ENCODE peak calls at places on chromosome 13, in four cellular contexts. One of them, this sample, is unnamed.

GRCh38 chr13:32976046-32976781 is 40.0 kb upstream of the KL start:
- DNase-seq in mesothelial cell of epicardium: no peak
- DNase-seq in brain microvascular endothelial cell: no peak
- DNase-seq in dorsolateral prefrontal cortex: no peak
- DNase-seq in this sample: no peak

GRCh38 chr13:44259045-44260042 is 114.3 kb upstream of the SERP2 start:
- DNase-seq in brain microvascular endothelial cell: peak
- DNase-seq in mesothelial cell of epicardium: no peak
- DNase-seq in dorsolateral prefrontal cortex: no peak
- DNase-seq in this sample: peak

GRCh38 chr13:59834801-59835200 is 328.9 kb downstream of the DIAPH3 start:
- DNase-seq in dorsolateral prefrontal cortex: no peak
- DNase-seq in brain microvascular endothelial cell: peak
- DNase-seq in mesothelial cell of epicardium: no peak
- DNase-seq in this sample: no peak

GRCh38 chr13:84658881-84659661 is 776.8 kb upstream of the SLITRK1 start:
- DNase-seq in dorsolateral prefrontal cortex: no peak
- DNase-seq in brain microvascular endothelial cell: no peak
- DNase-seq in mesothelial cell of epicardium: no peak
- DNase-seq in this sample: no peak

GRCh38 chr13:101382086-101382485 is 34.2 kb downstream of the NALCN start:
- DNase-seq in dorsolateral prefrontal cortex: no peak
- DNase-seq in mesothelial cell of epicardium: no peak
- DNase-seq in brain microvascular endothelial cell: no peak
- DNase-seq in this sample: no peak

GRCh38 chr13:38951525-38952313 is 38.9 kb downstream of the STOML3 start:
- DNase-seq in dorsolateral prefrontal cortex: no peak
- DNase-seq in mesothelial cell of epicardium: no peak
- DNase-seq in brain microvascular endothelial cell: no peak
- DNase-seq in this sample: no peak

GRCh38 chr13:48662226-48662625 is 8.5 kb downstream of the CYSLTR2 start:
- DNase-seq in brain microvascular endothelial cell: no peak
- DNase-seq in mesothelial cell of epicardium: no peak
- DNase-seq in dorsolateral prefrontal cortex: no peak
- DNase-seq in this sample: no peak

GRCh38 chr13:48909088-48909389 is 66.7 kb upstream of the FNDC3A start:
- DNase-seq in brain microvascular endothelial cell: no peak
- DNase-seq in mesothelial cell of epicardium: no peak
- DNase-seq in dorsolateral prefrontal cortex: no peak
- DNase-seq in this sample: no peak

GRCh38 chr13:88217372-88217771 is 546.2 kb downstream of the SLITRK5 start:
- DNase-seq in dorsolateral prefrontal cortex: no peak
- DNase-seq in mesothelial cell of epicardium: no peak
- DNase-seq in brain microvascular endothelial cell: no peak
- DNase-seq in this sample: no peak

GRCh38 chr13:38180670-38181069 is 169.0 kb upstream of the UFM1 start:
- DNase-seq in brain microvascular endothelial cell: no peak
- DNase-seq in mesothelial cell of epicardium: no peak
- DNase-seq in dorsolateral prefrontal cortex: no peak
- DNase-seq in this sample: no peak

GRCh38 chr13:77384999-77385398 is 58.1 kb upstream of the MYCBP2 start:
- DNase-seq in dorsolateral prefrontal cortex: no peak
- DNase-seq in brain microvascular endothelial cell: no peak
- DNase-seq in mesothelial cell of epicardium: no peak
- DNase-seq in this sample: no peak

GRCh38 chr13:107373551-107373950 is 805.6 kb upstream of the ARGLU1 start:
- DNase-seq in mesothelial cell of epicardium: no peak
- DNase-seq in brain microvascular endothelial cell: peak
- DNase-seq in dorsolateral prefrontal cortex: no peak
- DNase-seq in this sample: no peak

GRCh38 chr13:101627556-101627943 is 175.1 kb downstream of the ITGBL1 start:
- DNase-seq in mesothelial cell of epicardium: no peak
- DNase-seq in dorsolateral prefrontal cortex: no peak
- DNase-seq in brain microvascular endothelial cell: no peak
- DNase-seq in this sample: no peak

GRCh38 chr13:28239374-28239773 is 101.0 kb downstream of the PAN3 start:
- DNase-seq in brain microvascular endothelial cell: peak
- DNase-seq in mesothelial cell of epicardium: no peak
- DNase-seq in dorsolateral prefrontal cortex: no peak
- DNase-seq in this sample: no peak

GRCh38 chr13:99812611-99813010 is 159.0 kb downstream of the ZIC5 start:
- DNase-seq in brain microvascular endothelial cell: peak
- DNase-seq in dorsolateral prefrontal cortex: no peak
- DNase-seq in mesothelial cell of epicardium: no peak
- DNase-seq in this sample: no peak

GRCh38 chr13:111304603-111305289 is 15.7 kb upstream of the TEX29 start:
- DNase-seq in dorsolateral prefrontal cortex: no peak
- DNase-seq in mesothelial cell of epicardium: no peak
- DNase-seq in brain microvascular endothelial cell: no peak
- DNase-seq in this sample: no peak

GRCh38 chr13:43663474-43664090 is 123.2 kb downstream of the ENOX1 start:
- DNase-seq in mesothelial cell of epicardium: no peak
- DNase-seq in brain microvascular endothelial cell: no peak
- DNase-seq in dorsolateral prefrontal cortex: no peak
- DNase-seq in this sample: no peak

GRCh38 chr13:106507560-106508274 is 27.7 kb downstream of the EFNB2 start:
- DNase-seq in mesothelial cell of epicardium: no peak
- DNase-seq in dorsolateral prefrontal cortex: no peak
- DNase-seq in brain microvascular endothelial cell: peak
- DNase-seq in this sample: no peak

GRCh38 chr13:80590551-80590950 is 249.6 kb upstream of the SPRY2 start:
- DNase-seq in brain microvascular endothelial cell: no peak
- DNase-seq in dorsolateral prefrontal cortex: no peak
- DNase-seq in mesothelial cell of epicardium: no peak
- DNase-seq in this sample: no peak

GRCh38 chr13:106756446-106756845 is 188.5 kb upstream of the ARGLU1 start:
- DNase-seq in dorsolateral prefrontal cortex: no peak
- DNase-seq in brain microvascular endothelial cell: no peak
- DNase-seq in mesothelial cell of epicardium: no peak
- DNase-seq in this sample: no peak

GRCh38 chr13:91722267-91722884 is 324.0 kb downstream of the GPC5 start:
- DNase-seq in dorsolateral prefrontal cortex: no peak
- DNase-seq in brain microvascular endothelial cell: peak
- DNase-seq in mesothelial cell of epicardium: no peak
- DNase-seq in this sample: no peak

GRCh38 chr13:36356058-36356457 is 9.9 kb upstream of the SPART start:
- DNase-seq in brain microvascular endothelial cell: no peak
- DNase-seq in dorsolateral prefrontal cortex: no peak
- DNase-seq in mesothelial cell of epicardium: no peak
- DNase-seq in this sample: no peak

GRCh38 chr13:72852207-72852606 is 70.3 kb downstream of the PIBF1 start:
- DNase-seq in dorsolateral prefrontal cortex: no peak
- DNase-seq in mesothelial cell of epicardium: no peak
- DNase-seq in brain microvascular endothelial cell: no peak
- DNase-seq in this sample: no peak

GRCh38 chr13:112693831-112694497 is 4.1 kb downstream of the ATP11A start:
- DNase-seq in dorsolateral prefrontal cortex: no peak
- DNase-seq in brain microvascular endothelial cell: peak
- DNase-seq in mesothelial cell of epicardium: no peak
- DNase-seq in this sample: no peak

GRCh38 chr13:44302233-44302632 is 71.4 kb upstream of the SERP2 start:
- DNase-seq in dorsolateral prefrontal cortex: no peak
- DNase-seq in brain microvascular endothelial cell: no peak
- DNase-seq in mesothelial cell of epicardium: no peak
- DNase-seq in this sample: no peak

GRCh38 chr13:49693191-49693733 is 2.0 kb upstream of the EBPL start:
- DNase-seq in brain microvascular endothelial cell: no peak
- DNase-seq in dorsolateral prefrontal cortex: no peak
- DNase-seq in mesothelial cell of epicardium: no peak
- DNase-seq in this sample: no peak

GRCh38 chr13:21033866-21034601 is 27.4 kb downstream of the LATS2 start:
- DNase-seq in dorsolateral prefrontal cortex: no peak
- DNase-seq in brain microvascular endothelial cell: no peak
- DNase-seq in mesothelial cell of epicardium: no peak
- DNase-seq in this sample: no peak

GRCh38 chr13:112392719-112393118 is 16.6 kb downstream of the SPACA7 start:
- DNase-seq in brain microvascular endothelial cell: no peak
- DNase-seq in mesothelial cell of epicardium: no peak
- DNase-seq in dorsolateral prefrontal cortex: no peak
- DNase-seq in this sample: no peak

GRCh38 chr13:70736622-70737317 is 628.5 kb upstream of the KLHL1 start:
- DNase-seq in brain microvascular endothelial cell: no peak
- DNase-seq in dorsolateral prefrontal cortex: no peak
- DNase-seq in mesothelial cell of epicardium: no peak
- DNase-seq in this sample: no peak

GRCh38 chr13:41691276-41691675 is 233.9 kb downstream of the RGCC start:
- DNase-seq in brain microvascular endothelial cell: no peak
- DNase-seq in mesothelial cell of epicardium: no peak
- DNase-seq in dorsolateral prefrontal cortex: no peak
- DNase-seq in this sample: no peak

GRCh38 chr13:72180253-72180952 is 313.4 kb upstream of the DACH1 start:
- DNase-seq in brain microvascular endothelial cell: peak
- DNase-seq in mesothelial cell of epicardium: no peak
- DNase-seq in dorsolateral prefrontal cortex: no peak
- DNase-seq in this sample: no peak

GRCh38 chr13:63024458-63024857 is 1608.8 kb upstream of the PCDH20 start:
- DNase-seq in mesothelial cell of epicardium: no peak
- DNase-seq in brain microvascular endothelial cell: no peak
- DNase-seq in dorsolateral prefrontal cortex: no peak
- DNase-seq in this sample: no peak

GRCh38 chr13:50012396-50013169 is 2.7 kb upstream of the KCNRG start:
- DNase-seq in brain microvascular endothelial cell: no peak
- DNase-seq in dorsolateral prefrontal cortex: no peak
- DNase-seq in mesothelial cell of epicardium: no peak
- DNase-seq in this sample: no peak

GRCh38 chr13:64937302-64937701 is 2292.8 kb downstream of the PCDH9 start:
- DNase-seq in dorsolateral prefrontal cortex: no peak
- DNase-seq in brain microvascular endothelial cell: no peak
- DNase-seq in mesothelial cell of epicardium: no peak
- DNase-seq in this sample: no peak
- TF ChIP-seq CTCF in dorsolateral prefrontal cortex: no peak
- TF ChIP-seq CTCF in brain microvascular endothelial cell: no peak
- TF ChIP-seq CTCF in mesothelial cell of epicardium: no peak
- TF ChIP-seq CTCF in this sample: no peak

DNA sequence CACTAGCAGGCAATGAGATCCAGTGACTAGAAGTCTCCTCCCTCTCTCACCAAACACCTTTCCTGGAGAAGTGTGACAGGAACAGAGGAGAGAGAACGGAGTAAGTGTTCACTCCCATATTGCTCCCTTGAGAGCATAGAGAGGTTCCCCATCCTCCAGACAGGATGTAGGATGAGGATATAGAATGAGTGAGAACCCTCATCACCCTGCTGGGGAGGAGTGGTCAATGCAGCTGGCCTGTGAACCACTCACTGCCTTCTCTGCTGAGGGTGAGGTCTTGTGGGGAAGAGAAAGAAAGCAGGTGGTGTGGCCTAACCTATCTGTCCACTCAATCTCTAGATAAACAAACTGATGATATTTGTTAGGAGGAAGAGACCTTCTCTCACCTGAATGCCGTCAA is 386.6 kb downstream of the PCDH20 start:
- DNase-seq in brain microvascular endothelial cell: no peak
- DNase-seq in mesothelial cell of epicardium: no peak
- DNase-seq in dorsolateral prefrontal cortex: no peak
- DNase-seq in this sample: no peak
- TF ChIP-seq CTCF in brain microvascular endothelial cell: peak
- TF ChIP-seq CTCF in mesothelial cell of epicardium: no peak
- TF ChIP-seq CTCF in dorsolateral prefrontal cortex: no peak
- TF ChIP-seq CTCF in this sample: no peak

DNA sequence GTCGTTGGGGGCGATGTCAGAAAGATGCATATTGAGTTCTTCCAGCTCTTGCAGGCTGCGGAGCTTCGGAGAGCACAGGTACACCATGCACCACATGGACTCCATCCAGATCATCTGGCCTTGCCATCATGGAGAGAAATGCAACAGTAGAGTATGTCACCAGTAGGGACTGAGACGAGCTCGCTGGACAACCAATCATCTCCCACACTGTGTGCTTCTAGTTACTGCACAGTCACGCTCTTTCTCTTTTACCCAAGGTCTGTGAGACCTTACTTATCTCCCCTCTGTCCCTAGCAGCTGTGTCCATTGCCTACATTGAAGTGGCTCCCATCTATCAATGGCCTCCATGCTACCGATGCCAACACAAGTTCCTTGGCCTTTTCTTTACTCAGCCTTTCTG is 90.5 kb downstream of the C13orf42 start:
- DNase-seq in dorsolateral prefrontal cortex: no peak
- DNase-seq in brain microvascular endothelial cell: no peak
- DNase-seq in mesothelial cell of epicardium: no peak
- DNase-seq in this sample: no peak
- TF ChIP-seq CTCF in dorsolateral prefrontal cortex: no peak
- TF ChIP-seq CTCF in brain microvascular endothelial cell: no peak
- TF ChIP-seq CTCF in mesothelial cell of epicardium: no peak
- TF ChIP-seq CTCF in this sample: no peak

GRCh38 chr13:29730253-29730652 is 120.2 kb downstream of the UBL3 start:
- DNase-seq in brain microvascular endothelial cell: no peak
- DNase-seq in dorsolateral prefrontal cortex: no peak
- DNase-seq in mesothelial cell of epicardium: no peak
- DNase-seq in this sample: no peak
- TF ChIP-seq CTCF in brain microvascular endothelial cell: no peak
- TF ChIP-seq CTCF in dorsolateral prefrontal cortex: no peak
- TF ChIP-seq CTCF in mesothelial cell of epicardium: peak
- TF ChIP-seq CTCF in this sample: no peak

GRCh38 chr13:31947105-31947504 is 84.5 kb upstream of the FRY start:
- DNase-seq in mesothelial cell of epicardium: no peak
- DNase-seq in dorsolateral prefrontal cortex: no peak
- DNase-seq in brain microvascular endothelial cell: no peak
- DNase-seq in this sample: no peak
- TF ChIP-seq CTCF in mesothelial cell of epicardium: no peak
- TF ChIP-seq CTCF in dorsolateral prefrontal cortex: no peak
- TF ChIP-seq CTCF in brain microvascular endothelial cell: no peak
- TF ChIP-seq CTCF in this sample: no peak

GRCh38 chr13:45398862-45399261 is 19.3 kb downstream of the SLC25A30 start:
- DNase-seq in dorsolateral prefrontal cortex: no peak
- DNase-seq in mesothelial cell of epicardium: no peak
- DNase-seq in brain microvascular endothelial cell: no peak
- DNase-seq in this sample: no peak

GRCh38 chr13:45392811-45393210 is 25.4 kb downstream of the SLC25A30 start:
- DNase-seq in mesothelial cell of epicardium: no peak
- DNase-seq in dorsolateral prefrontal cortex: no peak
- DNase-seq in brain microvascular endothelial cell: no peak
- DNase-seq in this sample: no peak

GRCh38 chr13:45396548-45397095 is 21.6 kb downstream of the SLC25A30 start:
- DNase-seq in brain microvascular endothelial cell: no peak
- DNase-seq in dorsolateral prefrontal cortex: no peak
- DNase-seq in mesothelial cell of epicardium: no peak
- DNase-seq in this sample: no peak

GRCh38 chr13:45391926-45392325 is 26.2 kb downstream of the SLC25A30 start:
- DNase-seq in dorsolateral prefrontal cortex: no peak
- DNase-seq in brain microvascular endothelial cell: no peak
- DNase-seq in mesothelial cell of epicardium: no peak
- DNase-seq in this sample: no peak

GRCh38 chr13:45393941-45394570 is 24.1 kb downstream of the SLC25A30 start:
- DNase-seq in mesothelial cell of epicardium: no peak
- DNase-seq in brain microvascular endothelial cell: no peak
- DNase-seq in dorsolateral prefrontal cortex: no peak
- DNase-seq in this sample: no peak
- TF ChIP-seq CTCF in mesothelial cell of epicardium: no peak
- TF ChIP-seq CTCF in brain microvascular endothelial cell: peak
- TF ChIP-seq CTCF in dorsolateral prefrontal cortex: peak
- TF ChIP-seq CTCF in this sample: peak

GRCh38 chr13:113947321-113948033 is 26.4 kb downstream of the C13orf46 start:
- DNase-seq in brain microvascular endothelial cell: peak
- DNase-seq in dorsolateral prefrontal cortex: no peak
- DNase-seq in mesothelial cell of epicardium: no peak
- DNase-seq in this sample: no peak
- TF ChIP-seq CTCF in brain microvascular endothelial cell: peak
- TF ChIP-seq CTCF in dorsolateral prefrontal cortex: peak
- TF ChIP-seq CTCF in mesothelial cell of epicardium: no peak
- TF ChIP-seq CTCF in this sample: no peak

GRCh38 chr13:79079351-79079839 is 326.7 kb downstream of the RBM26 start:
- DNase-seq in dorsolateral prefrontal cortex: no peak
- DNase-seq in brain microvascular endothelial cell: no peak
- DNase-seq in mesothelial cell of epicardium: no peak
- DNase-seq in this sample: no peak
- TF ChIP-seq CTCF in dorsolateral prefrontal cortex: no peak
- TF ChIP-seq CTCF in brain microvascular endothelial cell: no peak
- TF ChIP-seq CTCF in mesothelial cell of epicardium: no peak
- TF ChIP-seq CTCF in this sample: no peak